ENCODE peak calls at places on chromosome 16, in four cellular contexts. A is bronchial epithelial cell, C is choroid plexus epithelial cell, G is tibial artery. T is an unnamed sample.

GRCh38 chr16:5024632-5025031 is 9.1 kb downstream of the NAGPA start:
- DNase-seq in A (peak), C (peak), G (no peak), T (no peak)

GRCh38 chr16:24737391-24737871 is 8.0 kb downstream of the TNRC6A start:
- DNase-seq in A (peak), C (peak), G (no peak), T (no peak)

GRCh38 chr16:47310792-47311211 is 150.1 kb downstream of the ITFG1 start:
- DNase-seq in A (no peak), C (no peak), G (no peak), T (no peak)

GRCh38 chr16:83586036-83586810 is 221.6 kb upstream of the HSBP1 start:
- DNase-seq in A (no peak), C (peak), G (no peak), T (no peak)

GRCh38 chr16:46857261-46857962 is 26.4 kb upstream of the C16orf87 start:
- DNase-seq in A (peak), C (peak), G (no peak), T (no peak)

GRCh38 chr16:3909791-3910583 is 29.5 kb upstream of the CREBBP start:
- DNase-seq in A (no peak), C (no peak), G (no peak), T (no peak)

GRCh38 chr16:48123104-48123788 is 32.5 kb downstream of the ABCC12 start:
- DNase-seq in A (peak), C (peak), G (no peak), T (no peak)

GRCh38 chr16:10556240-10556639 is 24.2 kb downstream of the EMP2 start:
- DNase-seq in A (no peak), C (no peak), G (no peak), T (no peak)

GRCh38 chr16:72797606-72798005 is 250.3 kb downstream of the ZFHX3 start:
- DNase-seq in A (no peak), C (no peak), G (no peak), T (peak)

GRCh38 chr16:89324056-89325010 is 106.8 kb downstream of the ZNF778 start:
- DNase-seq in A (no peak), C (peak), G (no peak), T (no peak)

GRCh38 chr16:62067182-62067581 is 30.9 kb upstream of the CDH8 start:
- DNase-seq in A (no peak), C (no peak), G (no peak), T (no peak)

GRCh38 chr16:50004239-50004638 is 20.8 kb upstream of the CNEP1R1 start:
- DNase-seq in A (no peak), C (no peak), G (no peak), T (no peak)

GRCh38 chr16:31080756-31081419 is 6.7 kb downstream of the ZNF646 start:
- DNase-seq in A (no peak), C (no peak), G (no peak), T (no peak)

GRCh38 chr16:50802000-50802399 is 60.1 kb downstream of the CYLD start:
- DNase-seq in A (no peak), C (peak), G (no peak), T (no peak)

GRCh38 chr16:77986021-77986420 is 36.3 kb upstream of the CLEC3A start:
- DNase-seq in A (no peak), C (no peak), G (no peak), T (no peak)

GRCh38 chr16:72149676-72150464 is 22.1 kb downstream of the PMFBP1 start:
- DNase-seq in A (no peak), C (no peak), G (no peak), T (no peak)

GRCh38 chr16:77399546-77399945 is 35.3 kb downstream of the ADAMTS18 start:
- DNase-seq in A (no peak), C (no peak), G (no peak), T (no peak)

DNA sequence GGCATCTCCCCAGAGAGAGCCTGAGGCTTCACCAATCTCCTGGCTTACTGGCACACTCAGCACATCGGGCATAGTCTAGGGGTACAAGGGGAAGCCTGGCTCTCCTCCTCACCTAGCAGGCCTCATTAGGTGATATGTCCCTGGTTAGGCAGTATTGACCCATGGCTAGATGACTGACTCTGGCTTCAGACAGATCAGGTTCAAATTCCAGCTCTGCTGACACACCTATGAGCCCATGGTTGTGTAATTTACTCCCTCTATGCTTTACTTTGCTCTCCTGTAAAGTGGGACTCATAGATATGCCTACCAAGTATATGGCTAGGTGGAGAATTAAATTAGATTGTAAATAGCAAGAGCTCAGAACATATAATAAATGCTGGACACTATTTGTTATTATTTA is 157.3 kb upstream of the IRX3 start:
- DNase-seq in A (no peak), C (no peak), G (no peak), T (no peak)
- TF ChIP-seq CTCF in A (no peak), C (no peak), G (no peak), T (no peak)

GRCh38 chr16:70476272-70477020 is 22.1 kb downstream of the FCSK start:
- DNase-seq in A (peak), C (peak), G (no peak), T (no peak)

GRCh38 chr16:70474320-70475053 is 20.1 kb downstream of the FCSK start:
- DNase-seq in A (no peak), C (no peak), G (no peak), T (no peak)

GRCh38 chr16:70473446-70474319 is 19.3 kb downstream of the FCSK start:
- DNase-seq in A (no peak), C (no peak), G (no peak), T (no peak)

GRCh38 chr16:70472786-70473433 is 18.5 kb downstream of the FCSK start:
- DNase-seq in A (no peak), C (no peak), G (no peak), T (no peak)

DNA sequence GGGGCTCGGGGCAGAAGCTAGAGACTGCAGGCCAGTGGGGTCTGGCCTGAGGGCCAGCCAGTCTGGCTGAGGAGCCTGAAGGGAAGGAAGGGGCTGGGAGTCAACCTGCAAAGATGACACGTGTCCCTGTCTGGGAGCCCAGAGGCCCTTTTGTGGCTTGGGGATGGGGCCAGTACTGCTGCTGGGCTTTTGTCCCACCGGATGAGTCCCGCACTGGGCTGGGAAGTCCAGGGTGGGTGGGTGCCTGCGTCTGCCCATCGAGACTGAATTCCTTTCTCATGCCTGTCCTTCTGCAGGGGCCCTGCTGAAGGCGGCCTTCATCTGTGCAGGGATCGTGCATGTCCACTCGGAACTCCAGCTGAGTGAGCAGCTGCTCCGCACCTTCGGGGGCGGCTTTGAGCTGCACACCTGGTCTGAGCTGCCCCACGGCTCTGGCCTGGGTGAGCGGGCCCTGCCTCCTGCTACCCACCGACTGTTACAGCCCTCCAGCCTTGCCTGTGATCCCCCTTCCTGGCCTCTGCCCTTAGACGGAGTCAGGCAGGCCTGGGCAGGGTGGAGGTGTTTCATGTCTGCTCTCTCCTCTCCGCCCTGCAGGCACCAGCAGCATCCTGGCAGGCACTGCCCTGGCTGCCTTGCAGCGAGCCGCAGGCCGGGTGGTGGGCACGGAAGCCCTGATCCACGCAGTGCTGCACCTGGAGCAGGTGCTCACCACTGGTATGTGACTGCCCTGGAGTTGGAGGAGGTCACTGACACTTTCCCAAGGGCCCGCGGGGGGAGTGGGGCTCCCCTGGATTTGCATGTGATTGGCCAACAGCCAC is 20.9 kb downstream of the FCSK start:
- DNase-seq in A (no peak), C (no peak), G (no peak), T (no peak)
- H3K4me3 ChIP-seq in A (no peak), C (no peak), G (no peak), T (no peak)

GRCh38 chr16:662095-662494 is 5.8 kb upstream of the RHOT2 start:
- DNase-seq in A (no peak), C (no peak), G (no peak), T (no peak)

GRCh38 chr16:660132-660458 is 7.8 kb upstream of the RHOT2 start:
- DNase-seq in A (no peak), C (no peak), G (no peak), T (no peak)

GRCh38 chr16:662597-662996 is 5.3 kb upstream of the RHOT2 start:
- DNase-seq in A (no peak), C (no peak), G (no peak), T (no peak)

GRCh38 chr16:660459-661183 is 7.3 kb upstream of the RHOT2 start:
- DNase-seq in A (peak), C (peak), G (peak), T (peak)

DNA sequence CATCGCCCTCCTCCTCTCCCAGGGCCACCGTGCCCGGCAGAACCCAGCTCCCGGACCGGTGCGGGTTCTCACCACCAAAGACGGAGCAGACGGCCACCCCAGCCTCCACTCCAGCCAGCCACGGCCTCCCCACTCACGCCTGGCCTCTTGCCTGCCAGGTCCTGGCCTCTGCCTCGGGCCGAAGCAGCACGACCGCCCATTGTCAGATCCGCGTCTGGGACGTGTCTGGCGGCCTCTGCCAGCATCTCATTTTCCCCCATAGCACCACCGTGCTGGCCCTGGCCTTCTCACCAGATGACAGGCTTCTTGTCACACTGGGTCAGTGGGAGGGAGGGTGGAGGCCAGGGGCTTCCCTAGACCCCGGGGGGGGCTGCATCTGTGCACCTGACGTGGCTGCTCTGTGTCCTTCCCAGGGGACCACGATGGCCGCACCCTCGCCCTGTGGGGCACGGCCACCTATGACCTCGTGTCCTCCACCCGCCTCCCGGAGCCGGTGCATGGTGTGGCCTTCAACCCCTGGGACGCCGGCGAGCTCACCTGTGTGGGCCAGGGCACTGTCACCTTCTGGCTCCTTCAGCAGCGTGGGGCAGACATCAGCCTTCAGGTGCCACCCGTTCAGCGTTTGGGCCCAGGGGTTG is 6.6 kb upstream of the RHOT2 start:
- DNase-seq in A (no peak), C (no peak), G (no peak), T (no peak)
- TF ChIP-seq CTCF in A (no peak), C (no peak), G (peak), T (no peak)

DNA sequence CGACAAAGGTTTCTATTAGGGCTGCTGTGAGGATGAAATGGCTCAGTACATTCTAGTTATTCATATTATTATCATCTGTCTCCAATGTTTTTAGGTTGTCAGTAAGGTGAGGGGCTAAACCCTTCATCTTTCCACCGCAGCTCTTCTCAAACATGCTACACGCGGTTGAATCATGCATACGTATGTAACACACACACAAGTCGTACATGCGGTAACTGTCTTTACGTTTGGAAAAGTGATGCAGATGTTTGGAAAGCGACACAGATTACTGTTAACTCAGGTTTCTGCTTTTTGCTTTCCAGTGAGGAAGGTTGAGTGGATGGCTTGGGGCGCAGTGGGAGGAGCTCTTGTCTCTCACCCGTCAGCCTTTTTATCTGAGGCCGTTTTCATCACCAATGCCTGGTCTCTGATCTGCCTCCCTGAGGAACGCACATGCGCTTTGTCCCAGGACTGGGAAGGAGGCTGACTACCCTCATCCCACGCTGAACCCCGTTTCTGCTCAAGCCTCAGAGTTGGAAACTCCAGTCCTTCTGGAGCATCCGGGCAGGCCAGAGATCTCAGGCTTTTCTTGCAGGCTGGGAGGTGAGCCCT is 3.2 kb upstream of the FOXL1 start:
- DNase-seq in A (no peak), C (no peak), G (no peak), T (no peak)
- H3K4me3 ChIP-seq in A (no peak), C (peak), G (peak), T (peak)

GRCh38 chr16:80460988-80461387 is 79.8 kb upstream of the DYNLRB2 start:
- DNase-seq in A (no peak), C (no peak), G (no peak), T (no peak)
- TF ChIP-seq CTCF in A (no peak), C (no peak), G (no peak), T (no peak)

GRCh38 chr16:67398546-67399217 is 5.4 kb upstream of the TPPP3 start:
- DNase-seq in A (no peak), C (no peak), G (no peak), T (no peak)
- H3K4me3 ChIP-seq in A (no peak), C (no peak), G (no peak), T (peak)

T was measured in left ventricle myocardium inferior.